ENCODE peak calls at places on chromosome 11, in five cellular contexts. One of them, this sample, is unnamed.
A peak's percentile ranks its signal among the peaks of the same experiment; 100 is the strongest.

GRCh38 chr11:11263238-11264030 is 89.6 kb downstream of the CSNK2A3 start:
- DNase-seq in A549: no peak
- DNase-seq in H1: no peak
- DNase-seq in K562: no peak
- DNase-seq in HepG2: no peak
- DNase-seq in this sample: peak; percentile 7

GRCh38 chr11:45383229-45383628 is 97.1 kb upstream of the SYT13 start:
- DNase-seq in A549: no peak
- DNase-seq in H1: no peak
- DNase-seq in K562: no peak
- DNase-seq in HepG2: no peak
- DNase-seq in this sample: no peak

GRCh38 chr11:86660011-86660595 is 12.3 kb downstream of the ME3 start:
- DNase-seq in A549: no peak
- DNase-seq in H1: no peak
- DNase-seq in K562: no peak
- DNase-seq in HepG2: no peak
- DNase-seq in this sample: peak; percentile 77

GRCh38 chr11:45264839-45265515 is 21.2 kb downstream of the SYT13 start:
- DNase-seq in A549: peak; percentile 91
- DNase-seq in H1: no peak
- DNase-seq in K562: peak; percentile 19
- DNase-seq in HepG2: peak; percentile 38
- DNase-seq in this sample: peak; percentile 87

GRCh38 chr11:123020968-123021367 is 39.3 kb upstream of the BSX start:
- DNase-seq in A549: peak; percentile 77
- DNase-seq in H1: no peak
- DNase-seq in K562: no peak
- DNase-seq in HepG2: peak; percentile 43
- DNase-seq in this sample: peak; percentile 49

GRCh38 chr11:69416123-69416475 is 65.4 kb upstream of the LINC01488 start:
- DNase-seq in A549: no peak
- DNase-seq in H1: no peak
- DNase-seq in K562: no peak
- DNase-seq in HepG2: no peak
- DNase-seq in this sample: no peak

GRCh38 chr11:6576471-6577373 is 26.7 kb downstream of the RRP8 start:
- DNase-seq in A549: no peak
- DNase-seq in H1: no peak
- DNase-seq in K562: no peak
- DNase-seq in HepG2: no peak
- DNase-seq in this sample: peak; percentile 68

GRCh38 chr11:69518081-69518950 is 36.9 kb downstream of the LINC01488 start:
- DNase-seq in A549: no peak
- DNase-seq in H1: no peak
- DNase-seq in K562: no peak
- DNase-seq in HepG2: no peak
- DNase-seq in this sample: peak; percentile 94

GRCh38 chr11:29093416-29093815 is 923.4 kb downstream of the KCNA4 start:
- DNase-seq in A549: peak; percentile 33
- DNase-seq in H1: no peak
- DNase-seq in K562: no peak
- DNase-seq in HepG2: peak; percentile 2
- DNase-seq in this sample: peak; percentile 63

GRCh38 chr11:35236667-35237003 is 97.7 kb downstream of the CD44 start:
- DNase-seq in A549: no peak
- DNase-seq in H1: no peak
- DNase-seq in K562: no peak
- DNase-seq in HepG2: no peak
- DNase-seq in this sample: peak; percentile 60

GRCh38 chr11:83051760-83052671 is 19.7 kb downstream of the RAB30 start:
- DNase-seq in A549: no peak
- DNase-seq in H1: no peak
- DNase-seq in K562: no peak
- DNase-seq in HepG2: no peak
- DNase-seq in this sample: peak; percentile 98

GRCh38 chr11:84234011-84234410 is 947.8 kb upstream of the CCDC90B start:
- DNase-seq in A549: no peak
- DNase-seq in H1: no peak
- DNase-seq in K562: no peak
- DNase-seq in HepG2: no peak
- DNase-seq in this sample: no peak

GRCh38 chr11:69401715-69402114 is 79.7 kb upstream of the LINC01488 start:
- DNase-seq in A549: no peak
- DNase-seq in H1: no peak
- DNase-seq in K562: no peak
- DNase-seq in HepG2: no peak
- DNase-seq in this sample: no peak

GRCh38 chr11:47331454-47332302 is 20.8 kb downstream of the MYBPC3 start:
- DNase-seq in A549: no peak
- DNase-seq in H1: no peak
- DNase-seq in K562: no peak
- DNase-seq in HepG2: no peak
- DNase-seq in this sample: no peak

GRCh38 chr11:73461335-73461840 is 85.2 kb downstream of the RELT start:
- DNase-seq in A549: no peak
- DNase-seq in H1: no peak
- DNase-seq in K562: no peak
- DNase-seq in HepG2: no peak
- DNase-seq in this sample: peak; percentile 13

GRCh38 chr11:2578934-2579280 is 120.9 kb downstream of the KCNQ1OT1 start:
- DNase-seq in A549: no peak
- DNase-seq in H1: no peak
- DNase-seq in K562: no peak
- DNase-seq in HepG2: no peak
- DNase-seq in this sample: no peak

GRCh38 chr11:17890333-17890732 is 122.5 kb downstream of the SERGEF start:
- DNase-seq in A549: no peak
- DNase-seq in H1: no peak
- DNase-seq in K562: no peak
- DNase-seq in HepG2: no peak
- DNase-seq in this sample: no peak

GRCh38 chr11:3198815-3199214 is 19.8 kb downstream of the MRGPRG start:
- DNase-seq in A549: no peak
- DNase-seq in H1: no peak
- DNase-seq in K562: no peak
- DNase-seq in HepG2: no peak
- DNase-seq in this sample: no peak

GRCh38 chr11:34653851-34654490 is 33.1 kb downstream of the EHF start:
- DNase-seq in A549: peak; percentile 82
- DNase-seq in H1: no peak
- DNase-seq in K562: no peak
- DNase-seq in HepG2: peak; percentile 92
- DNase-seq in this sample: peak; percentile 99

GRCh38 chr11:79953629-79954028 is 512.8 kb upstream of the TENM4 start:
- DNase-seq in A549: no peak
- DNase-seq in H1: no peak
- DNase-seq in K562: no peak
- DNase-seq in HepG2: no peak
- DNase-seq in this sample: no peak

GRCh38 chr11:69393178-69393832 is 88.2 kb upstream of the LINC01488 start:
- DNase-seq in A549: no peak
- DNase-seq in H1: no peak
- DNase-seq in K562: no peak
- DNase-seq in HepG2: no peak
- DNase-seq in this sample: no peak

GRCh38 chr11:121326230-121326629 is 33.7 kb downstream of the SC5D start:
- DNase-seq in A549: no peak
- DNase-seq in H1: no peak
- DNase-seq in K562: no peak
- DNase-seq in HepG2: no peak
- DNase-seq in this sample: no peak

GRCh38 chr11:121328213-121328966 is 35.8 kb downstream of the SC5D start:
- DNase-seq in A549: no peak
- DNase-seq in H1: no peak
- DNase-seq in K562: no peak
- DNase-seq in HepG2: no peak
- DNase-seq in this sample: no peak

GRCh38 chr11:121330614-121331435 is 38.3 kb downstream of the SC5D start:
- DNase-seq in A549: no peak
- DNase-seq in H1: no peak
- DNase-seq in K562: no peak
- DNase-seq in HepG2: no peak
- DNase-seq in this sample: no peak

GRCh38 chr11:121328967-121329653 is 36.5 kb downstream of the SC5D start:
- DNase-seq in A549: no peak
- DNase-seq in H1: no peak
- DNase-seq in K562: no peak
- DNase-seq in HepG2: no peak
- DNase-seq in this sample: no peak

DNA sequence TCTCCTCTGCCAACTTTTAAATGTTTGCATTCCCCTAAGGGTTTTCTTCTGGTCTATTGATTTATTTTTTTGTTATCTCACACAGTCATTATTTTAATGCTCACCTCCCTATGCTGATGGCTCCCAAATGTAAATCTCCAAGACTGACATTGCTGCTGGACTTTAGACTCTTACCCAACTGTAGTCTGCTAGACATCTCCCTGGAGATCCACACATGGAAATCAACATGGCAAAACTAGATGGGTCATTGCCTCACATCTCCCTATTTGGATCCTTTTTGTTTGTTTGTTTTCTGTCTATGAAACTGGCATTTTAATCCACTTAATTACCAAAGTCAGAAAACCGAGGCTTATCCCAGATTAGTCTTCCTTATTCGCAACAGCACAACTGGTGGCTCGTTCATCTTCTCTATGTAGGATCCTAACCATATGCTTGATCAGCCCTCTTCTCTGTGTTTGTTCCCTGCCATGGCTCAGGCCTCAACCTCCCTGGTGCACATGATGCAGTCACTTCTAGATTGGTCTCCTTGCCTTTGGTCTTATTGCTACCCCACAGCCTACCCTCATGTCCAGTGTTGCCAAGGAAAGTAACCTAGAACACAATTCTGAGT is 37.3 kb downstream of the SC5D start:
- DNase-seq in A549: no peak
- DNase-seq in H1: no peak
- DNase-seq in K562: no peak
- DNase-seq in HepG2: peak; percentile 30
- DNase-seq in this sample: no peak
- H3K4me1 ChIP-seq in A549: no peaks in the 10 kb centered on the region
- H3K4me1 ChIP-seq in H1: no peaks in the 10 kb centered on the region
- H3K4me1 ChIP-seq in K562: no peaks in the 10 kb centered on the region
- H3K4me1 ChIP-seq in HepG2: peaks cover 13% of the 10 kb centered on the region
- H3K4me1 ChIP-seq in this sample: no peaks in the 10 kb centered on the region

GRCh38 chr11:92965196-92965595 is 4.3 kb upstream of the MTNR1B start:
- DNase-seq in A549: no peak
- DNase-seq in H1: no peak
- DNase-seq in K562: no peak
- DNase-seq in HepG2: no peak
- DNase-seq in this sample: no peak

GRCh38 chr11:92967178-92967577 is 2.3 kb upstream of the MTNR1B start:
- DNase-seq in A549: no peak
- DNase-seq in H1: no peak
- DNase-seq in K562: no peak
- DNase-seq in HepG2: no peak
- DNase-seq in this sample: peak; percentile 15

GRCh38 chr11:92969293-92969633 is 188 bp upstream of the MTNR1B start:
- DNase-seq in A549: no peak
- DNase-seq in H1: no peak
- DNase-seq in K562: no peak
- DNase-seq in HepG2: no peak
- DNase-seq in this sample: no peak

GRCh38 chr11:92972248-92972647 is 2.8 kb downstream of the MTNR1B start:
- DNase-seq in A549: no peak
- DNase-seq in H1: no peak
- DNase-seq in K562: no peak
- DNase-seq in HepG2: no peak
- DNase-seq in this sample: no peak

DNA sequence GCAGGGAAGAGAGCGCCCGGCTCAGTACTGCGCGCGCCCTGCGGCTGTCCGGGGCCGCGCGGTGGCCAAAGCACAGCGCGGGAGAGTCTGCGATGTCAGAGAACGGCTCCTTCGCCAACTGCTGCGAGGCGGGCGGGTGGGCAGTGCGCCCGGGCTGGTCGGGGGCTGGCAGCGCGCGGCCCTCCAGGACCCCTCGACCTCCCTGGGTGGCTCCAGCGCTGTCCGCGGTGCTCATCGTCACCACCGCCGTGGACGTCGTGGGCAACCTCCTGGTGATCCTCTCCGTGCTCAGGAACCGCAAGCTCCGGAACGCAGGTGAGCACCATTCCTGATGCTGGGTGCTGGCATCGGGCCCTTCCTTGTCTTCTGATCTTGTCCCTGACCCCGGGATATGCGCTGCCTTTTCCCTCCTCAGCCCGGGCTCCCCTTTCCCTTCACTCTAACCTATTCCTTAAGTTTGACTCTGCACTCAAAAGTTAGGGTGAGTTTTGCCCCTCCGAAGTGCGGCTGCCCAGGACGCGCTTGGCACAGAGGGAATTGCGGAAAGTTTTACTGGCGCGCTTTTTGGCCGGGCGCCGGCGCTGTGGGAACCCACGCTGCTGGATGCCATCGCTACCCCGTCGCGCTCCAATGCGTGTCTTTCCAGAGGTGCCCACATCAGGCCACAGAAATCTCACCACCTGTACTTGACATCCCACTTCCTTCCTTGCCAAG is at the start of gene MTNR1B:
- DNase-seq in A549: no peak
- DNase-seq in H1: no peak
- DNase-seq in K562: no peak
- DNase-seq in HepG2: no peak
- DNase-seq in this sample: no peak
- TF ChIP-seq MAFK in A549: no peak
- TF ChIP-seq MAFK in H1: no peak
- TF ChIP-seq MAFK in K562: no peak
- TF ChIP-seq MAFK in HepG2: no peak
- TF ChIP-seq MAFK in this sample: no peak

GRCh38 chr11:8199676-8200075 is 30.9 kb upstream of the RIC3 start:
- DNase-seq in A549: no peak
- DNase-seq in H1: no peak
- DNase-seq in K562: no peak
- DNase-seq in HepG2: no peak
- DNase-seq in this sample: no peak
- H3K4me1 ChIP-seq in A549: no peaks in the 10 kb centered on the region
- H3K4me1 ChIP-seq in H1: no peaks in the 10 kb centered on the region
- H3K4me1 ChIP-seq in K562: peaks cover 9% of the 10 kb centered on the region
- H3K4me1 ChIP-seq in HepG2: no peaks in the 10 kb centered on the region
- H3K4me1 ChIP-seq in this sample: no peaks in the 10 kb centered on the region

DNA sequence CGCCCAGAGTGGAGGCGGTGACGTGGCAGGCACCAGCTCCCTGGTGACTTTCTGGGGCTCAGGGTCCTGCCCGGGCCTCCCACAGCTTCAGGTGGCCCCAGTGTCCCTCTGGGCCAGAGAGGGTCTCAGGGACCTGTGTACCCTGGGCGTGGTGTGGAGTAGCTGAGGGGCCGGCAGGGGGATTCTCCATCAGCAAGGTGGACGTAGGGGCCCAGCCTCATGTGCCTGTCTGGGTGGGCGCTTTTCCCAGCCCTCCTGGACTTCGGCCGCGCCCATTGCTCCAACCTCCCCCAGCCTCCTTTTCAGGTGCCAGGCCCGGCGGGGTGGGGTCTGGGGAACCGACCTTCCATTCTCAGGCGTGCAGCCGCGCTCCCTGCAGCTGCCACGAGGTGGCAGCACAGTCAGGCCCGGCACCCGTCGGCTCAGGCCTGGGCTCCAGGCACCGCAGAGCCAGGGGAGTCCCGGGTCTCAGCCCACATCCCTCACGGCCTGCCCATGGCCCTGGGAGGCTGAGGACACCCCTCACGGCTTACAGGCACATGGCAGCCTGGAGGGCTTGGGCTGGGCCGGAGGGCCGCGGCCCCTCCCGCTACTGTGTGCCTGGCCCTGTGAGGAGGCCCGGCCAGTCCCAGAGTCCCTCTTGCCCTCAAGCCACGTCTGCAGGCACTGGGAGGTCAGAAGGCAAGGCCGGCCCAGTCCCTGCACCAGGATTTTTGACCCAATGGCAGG is 19.9 kb upstream of the MUC5B start:
- DNase-seq in A549: peak; percentile 89
- DNase-seq in H1: peak; percentile 79
- DNase-seq in K562: peak; percentile 91
- DNase-seq in HepG2: peak; percentile 24
- DNase-seq in this sample: peak; percentile 12
- TF ChIP-seq MAFK in A549: no peak
- TF ChIP-seq MAFK in H1: no peak
- TF ChIP-seq MAFK in K562: no peak
- TF ChIP-seq MAFK in HepG2: no peak
- TF ChIP-seq MAFK in this sample: no peak

This sample was measured in IMR-90.